ENCODE peak calls at places on chromosome 5, in four cellular contexts. Z is left cardiac atrium; M is AG09309; G is natural killer cell treated with Interleukin-12 subunit alpha and Interleukin-12 subunit beta and Interleukin-15 and Interleukin-18, amount 100 ng/mL, for 72 hours. J is an unnamed sample.

GRCh38 chr5:34535944-34536628 is 120.0 kb upstream of the RAI14 start:
- DNase-seq in Z (no peak), M (no peak), G (no peak), J (no peak)

GRCh38 chr5:10704949-10705621 is 55.9 kb downstream of the DAP start:
- DNase-seq in Z (no peak), M (no peak), G (no peak), J (no peak)

GRCh38 chr5:135309391-135310327 is 89.4 kb downstream of the MACROH2A1 start:
- DNase-seq in Z (no peak), M (no peak), G (no peak), J (no peak)

GRCh38 chr5:10898489-10898888 is 137.5 kb upstream of the DAP start:
- DNase-seq in Z (no peak), M (no peak), G (no peak), J (no peak)

GRCh38 chr5:162067651-162068411 is at the start of gene GABRG2:
- DNase-seq in Z (no peak), M (no peak), G (no peak), J (no peak)

GRCh38 chr5:624118-624950 is 12.2 kb downstream of the CEP72 start:
- DNase-seq in Z (no peak), M (no peak), G (peak), J (peak)

GRCh38 chr5:1950708-1951103 is 68.0 kb upstream of the IRX4 start:
- DNase-seq in Z (no peak), M (no peak), G (no peak), J (no peak)

GRCh38 chr5:96260009-96260408 is 173.0 kb downstream of the PCSK1 start:
- DNase-seq in Z (no peak), M (no peak), G (no peak), J (no peak)

GRCh38 chr5:79109527-79110492 is 1.8 kb upstream of the BHMT start:
- DNase-seq in Z (no peak), M (no peak), G (no peak), J (no peak)

GRCh38 chr5:102771435-102771834 is 16.3 kb downstream of the PAM start:
- DNase-seq in Z (no peak), M (no peak), G (no peak), J (no peak)

GRCh38 chr5:39650234-39650816 is 225.5 kb upstream of the DAB2 start:
- DNase-seq in Z (no peak), M (no peak), G (no peak), J (no peak)

J was measured in lower lobe of right lung.